ENCODE peak calls at places on chromosomes 16 and 17, in four cellular contexts. Q is aorta; U is uterus; Y is CD8-positive, alpha-beta memory T cell. Z is an unnamed sample.

GRCh38 chr17:16282522-16282921 is 65.5 kb downstream of the PIGL start:
- DNase-seq in Q (no peak), U (no peak), Y (no peak), Z (no peak)

GRCh38 chr16:82181456-82182185 is 11.6 kb upstream of the MPHOSPH6 start:
- DNase-seq in Q (no peak), U (no peak), Y (no peak), Z (no peak)

GRCh38 chr17:70956731-70957130 is 787.4 kb downstream of the KCNJ2 start:
- DNase-seq in Q (no peak), U (no peak), Y (no peak), Z (no peak)

GRCh38 chr16:19375561-19376158 is 42.0 kb upstream of the TMC5 start:
- DNase-seq in Q (no peak), U (peak; percentile 29), Y (no peak), Z (no peak)

GRCh38 chr17:72922223-72922622 is 170.3 kb downstream of the SLC39A11 start:
- DNase-seq in Q (no peak), U (no peak), Y (no peak), Z (no peak)

GRCh38 chr16:72561-73537 is at the start of gene RHBDF1:
- DNase-seq in Q (no peak), U (peak; percentile 67), Y (no peak), Z (no peak)

GRCh38 chr16:86384980-86385379 is 125.3 kb upstream of the FOXF1 start:
- DNase-seq in Q (no peak), U (no peak), Y (no peak), Z (no peak)

GRCh38 chr17:1515640-1516402 is 591 bp downstream of the INPP5K start:
- DNase-seq in Q (no peak), U (peak; percentile 42), Y (peak; percentile 25), Z (peak; percentile 46)

GRCh38 chr16:65244811-65245210 is 122.9 kb upstream of the CDH11 start:
- DNase-seq in Q (no peak), U (no peak), Y (no peak), Z (no peak)

GRCh38 chr17:76138896-76139248 is 2.2 kb downstream of the FOXJ1 start:
- DNase-seq in Q (no peak), U (no peak), Y (no peak), Z (no peak)

GRCh38 chr17:76140661-76141211 is 309 bp downstream of the FOXJ1 start:
- DNase-seq in Q (no peak), U (no peak), Y (no peak), Z (no peak)

GRCh38 chr17:76139801-76140660 is 1.0 kb downstream of the FOXJ1 start:
- DNase-seq in Q (peak; percentile 51), U (no peak), Y (no peak), Z (peak; percentile 59)

GRCh38 chr17:76138234-76138895 is 2.7 kb downstream of the FOXJ1 start:
- DNase-seq in Q (no peak), U (no peak), Y (no peak), Z (no peak)

DNA sequence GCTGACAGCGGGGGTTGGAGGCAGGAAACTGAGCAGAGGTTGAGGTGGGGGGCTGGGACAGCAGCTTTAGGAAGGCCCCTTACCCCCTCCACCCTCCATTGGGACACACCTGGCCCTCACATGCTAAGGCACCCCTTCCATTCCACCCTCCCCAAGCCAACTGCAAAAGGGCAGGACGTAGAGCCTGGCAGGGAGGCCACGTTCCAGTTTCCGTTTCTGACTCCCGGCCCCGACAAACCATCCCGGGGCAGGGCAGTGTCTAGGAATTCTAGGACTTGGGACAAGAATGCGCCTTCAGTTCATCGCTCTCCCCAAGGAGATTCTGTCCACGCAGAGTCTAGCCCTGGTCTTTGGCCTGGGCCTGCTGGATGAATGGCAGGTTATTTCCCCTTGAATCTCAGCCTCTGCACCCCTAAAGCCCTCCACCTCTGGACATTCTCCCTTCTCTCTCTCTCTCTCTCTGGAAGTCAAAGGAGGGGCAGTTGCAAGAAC is 1.7 kb downstream of the FOXJ1 start:
- DNase-seq in Q (no peak), U (no peak), Y (no peak), Z (no peak)
- H3K27me3 ChIP-seq in Q (no peaks in the 10 kb centered on the region), U (peaks cover 34% of the 10 kb centered on the region), Y (no peaks in the 10 kb centered on the region), Z (no peaks in the 10 kb centered on the region)

DNA sequence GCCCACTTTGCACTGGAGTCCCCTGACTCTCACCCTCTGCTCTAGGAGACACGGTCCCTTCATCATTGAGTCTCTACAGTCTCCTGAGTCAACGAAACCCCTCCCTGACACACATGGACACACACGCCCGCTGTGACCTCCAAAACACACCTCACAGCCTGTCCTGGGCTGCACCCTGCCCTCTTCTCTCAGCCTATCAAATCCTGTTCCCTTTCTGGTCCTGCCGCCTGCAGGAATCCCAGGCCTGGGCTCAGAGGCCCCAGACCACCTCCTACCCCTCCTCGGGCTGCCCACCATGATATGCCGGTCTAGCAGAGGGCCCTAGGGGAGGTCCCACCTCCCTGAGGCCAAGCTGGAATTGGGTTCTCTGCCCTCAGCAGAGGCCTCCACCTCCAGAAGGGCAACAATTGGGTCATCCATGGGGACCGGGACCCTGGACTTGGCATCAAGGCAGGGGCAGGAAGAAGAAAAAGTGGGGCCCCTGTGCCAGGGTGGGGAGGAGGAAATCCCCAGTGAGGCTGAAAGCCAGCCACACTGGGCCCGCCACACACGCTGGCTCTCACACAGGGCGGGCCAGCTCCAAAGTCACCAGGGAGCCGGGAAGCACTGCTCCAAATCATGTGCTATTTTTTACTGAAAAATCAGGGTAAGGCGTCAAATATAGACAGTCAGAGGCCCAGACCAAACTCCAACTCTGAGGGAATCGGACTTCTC is 3.4 kb downstream of the PPP1R9B start:
- DNase-seq in Q (peak; percentile 72), U (no peak), Y (no peak), Z (no peak)
- H3K4me1 ChIP-seq in Q (no peaks in the 10 kb centered on the region), U (no peaks in the 10 kb centered on the region), Y (peaks cover 68% of the 10 kb centered on the region), Z (peaks cover 38% of the 10 kb centered on the region)

GRCh38 chr17:29918016-29918415 is 12.0 kb downstream of the SSH2 start:
- DNase-seq in Q (no peak), U (no peak), Y (no peak), Z (no peak)

GRCh38 chr17:29914819-29915537 is 15.1 kb downstream of the SSH2 start:
- DNase-seq in Q (no peak), U (no peak), Y (no peak), Z (no peak)

DNA sequence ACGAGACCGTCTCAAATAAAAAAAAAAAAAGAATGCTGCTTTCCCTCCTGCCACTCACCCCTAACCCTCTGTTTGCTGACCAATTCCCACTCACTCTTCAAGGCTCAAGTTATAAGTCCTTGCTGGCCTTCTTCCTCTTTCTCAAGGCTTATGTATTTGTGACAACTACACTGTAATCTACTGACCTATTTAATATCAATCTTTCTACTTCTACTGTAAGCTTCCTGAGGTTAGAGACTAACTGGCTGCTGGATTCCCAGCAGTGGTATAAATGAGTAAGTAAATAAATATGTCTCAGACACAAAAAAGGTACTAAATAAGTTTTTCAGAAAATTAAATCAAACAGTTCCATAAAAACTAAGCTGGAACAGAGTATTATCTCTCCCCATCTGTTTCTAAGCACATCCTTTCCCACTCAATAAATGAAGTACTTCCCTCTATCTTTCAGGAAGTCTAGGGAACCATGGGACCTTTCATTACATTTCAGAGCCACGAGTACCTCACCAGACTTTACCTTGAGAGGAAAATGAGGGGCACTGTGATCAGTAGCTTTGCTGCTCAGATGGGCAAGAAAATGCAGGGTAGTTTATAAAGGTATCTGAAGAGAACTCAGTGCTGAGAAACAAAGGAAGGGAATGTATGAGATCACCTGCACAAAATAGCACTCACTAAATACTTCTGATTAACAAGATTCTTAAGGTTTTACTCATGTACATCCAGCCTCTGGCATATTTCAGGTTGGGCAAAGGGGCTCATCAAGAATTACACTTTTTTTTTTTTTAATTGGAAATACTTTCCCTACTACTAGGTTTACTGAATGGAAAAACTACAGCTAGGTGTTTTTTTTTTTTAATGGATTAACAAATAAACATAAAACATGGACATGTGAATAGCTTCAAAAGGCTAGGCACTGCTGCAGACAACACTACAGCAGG is 10.8 kb downstream of the SSH2 start:
- DNase-seq in Q (no peak), U (no peak), Y (no peak), Z (no peak)
- H3K27ac ChIP-seq in Q (no peak overlapping the region), U (no peak overlapping the region), Y (no peak overlapping the region), Z (no peak overlapping the region)

GRCh38 chr16:10183606-10183959 is 1.4 kb upstream of the GRIN2A start:
- DNase-seq in Q (no peak), U (no peak), Y (no peak), Z (no peak)

GRCh38 chr16:10180042-10180770 is 2.0 kb downstream of the GRIN2A start:
- DNase-seq in Q (no peak), U (no peak), Y (no peak), Z (no peak)

GRCh38 chr16:10180771-10181163 is 1.5 kb downstream of the GRIN2A start:
- DNase-seq in Q (peak; percentile 57), U (peak; percentile 33), Y (no peak), Z (no peak)

GRCh38 chr16:10182186-10182683 is at the start of gene GRIN2A:
- DNase-seq in Q (no peak), U (no peak), Y (no peak), Z (no peak)

DNA sequence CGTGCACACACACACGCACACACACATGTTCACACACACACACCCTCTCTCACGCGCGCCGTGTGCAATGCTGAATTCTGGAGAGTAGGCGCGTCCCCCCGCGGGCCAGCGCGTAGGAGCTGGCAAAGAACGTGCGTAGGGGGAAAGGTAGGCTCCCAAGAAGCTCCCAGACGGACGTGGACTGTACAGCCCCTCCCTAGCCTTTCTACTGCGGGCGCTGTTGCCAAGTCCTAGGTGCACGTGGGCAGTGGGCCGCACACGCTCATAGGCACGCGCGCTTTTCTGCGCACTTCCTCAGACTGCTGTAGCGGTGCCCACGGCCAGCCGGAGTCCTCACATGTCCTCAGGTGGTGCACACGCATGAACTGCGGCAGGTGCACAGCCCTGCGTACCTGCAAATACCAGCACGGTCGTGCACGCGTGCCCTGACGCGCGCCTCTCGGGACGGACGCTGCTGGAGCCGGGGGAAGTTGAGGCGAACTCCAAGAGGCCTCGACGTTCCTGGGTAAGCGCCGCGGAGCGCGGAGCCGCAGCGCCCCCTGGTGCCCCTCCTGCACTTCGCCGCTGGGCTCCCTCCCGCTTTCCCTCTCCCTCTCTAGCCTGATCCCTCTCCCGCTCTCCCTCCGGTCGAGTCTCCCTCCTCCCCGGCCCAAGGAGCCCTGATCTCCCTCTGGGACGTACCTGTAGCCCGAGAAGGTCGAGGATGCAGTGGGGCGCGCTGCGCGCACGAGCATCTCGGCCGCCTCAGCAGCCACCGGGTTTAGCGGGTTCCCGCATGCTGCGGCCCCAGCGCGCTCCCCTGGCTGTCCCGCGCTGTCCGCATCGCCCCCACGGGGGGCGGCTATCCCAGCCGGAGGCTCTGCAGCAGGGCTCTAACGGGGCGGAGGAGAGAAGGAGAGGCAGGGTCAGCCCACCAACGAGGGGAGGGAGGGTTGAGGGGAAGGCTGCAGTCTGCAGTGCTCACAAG is 749 bp downstream of the GRIN2A start:
- DNase-seq in Q (peak; percentile 80), U (peak; percentile 60), Y (no peak), Z (no peak)
- H3K27me3 ChIP-seq in Q (no peaks in the 10 kb centered on the region), U (no peaks in the 10 kb centered on the region), Y (no peaks in the 10 kb centered on the region), Z (no peaks in the 10 kb centered on the region)

DNA sequence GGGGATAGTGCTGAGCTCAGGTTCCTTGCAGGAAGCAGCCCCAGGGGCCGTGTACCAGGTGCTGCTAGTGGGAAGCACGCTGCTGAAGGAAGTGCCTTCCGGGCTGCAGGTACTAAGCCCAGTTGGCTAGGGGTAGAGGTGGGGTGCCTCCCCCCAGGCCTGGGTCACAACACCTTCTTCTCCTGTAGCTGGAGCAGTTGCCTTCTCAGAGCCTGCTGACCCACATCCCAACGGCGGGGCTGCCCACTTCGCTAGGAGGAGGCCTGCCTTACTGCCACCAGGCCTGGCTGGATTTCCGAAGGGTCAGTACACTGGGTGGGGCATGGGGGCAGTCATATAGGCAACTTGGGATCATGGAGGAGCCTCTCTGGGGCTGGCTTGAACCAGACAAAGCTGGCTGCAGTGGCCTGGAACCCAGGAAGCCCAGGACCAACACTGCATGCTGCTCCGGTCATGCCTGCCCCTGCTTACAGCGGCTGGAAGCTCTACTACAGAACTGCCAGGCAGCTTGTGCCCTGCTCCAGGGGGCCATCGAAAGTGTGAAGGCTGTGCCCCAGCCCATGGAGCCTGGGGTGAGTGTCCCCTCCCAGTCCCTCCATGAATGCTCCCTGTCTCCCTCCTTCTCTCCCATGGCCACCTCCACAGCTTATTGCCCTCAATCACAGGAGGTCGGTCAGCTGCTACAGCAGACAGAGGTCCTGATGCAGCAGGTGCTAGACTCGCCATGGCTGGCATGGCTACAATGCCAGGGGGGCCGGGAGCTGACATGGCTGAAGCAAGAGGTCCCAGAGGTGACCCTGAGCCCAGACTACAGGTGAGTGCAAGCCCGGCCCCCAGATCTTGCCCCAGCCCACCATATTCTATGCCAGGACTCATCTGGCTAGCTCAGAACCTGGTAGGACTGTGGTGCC is 2.5 kb downstream of the PLEKHG4 start:
- DNase-seq in Q (no peak), U (no peak), Y (no peak), Z (no peak)
- H3K4me1 ChIP-seq in Q (no peaks in the 10 kb centered on the region), U (no peaks in the 10 kb centered on the region), Y (peaks cover 17% of the 10 kb centered on the region), Z (peaks cover 27% of the 10 kb centered on the region)

Z was measured in naive thymus-derived CD4-positive, alpha-beta T cell.